ENCODE peak calls at places on chromosomes 11 and 22, in four cellular contexts. One of them, this sample, is unnamed.

GRCh38 chr11:19079643-19080440 is 19.3 kb upstream of the MRGPRX2 start:
- DNase-seq in fibroblast of the aortic adventitia: peak
- DNase-seq in MCF 10A: peak
- DNase-seq in fibroblast of lung: peak
- DNase-seq in this sample: peak

GRCh38 chr11:15158351-15159015 is 43.8 kb downstream of the INSC start:
- DNase-seq in fibroblast of the aortic adventitia: peak
- DNase-seq in MCF 10A: peak
- DNase-seq in fibroblast of lung: peak
- DNase-seq in this sample: peak

GRCh38 chr22:25900880-25901279 is 158.9 kb downstream of the MYO18B start:
- DNase-seq in fibroblast of the aortic adventitia: no peak
- DNase-seq in MCF 10A: no peak
- DNase-seq in fibroblast of lung: no peak
- DNase-seq in this sample: no peak

GRCh38 chr11:113248702-113249490 is 65.5 kb upstream of the TTC12 start:
- DNase-seq in fibroblast of the aortic adventitia: no peak
- DNase-seq in MCF 10A: no peak
- DNase-seq in fibroblast of lung: no peak
- DNase-seq in this sample: no peak

GRCh38 chr22:30730351-30730750 is 35.7 kb downstream of the OSBP2 start:
- DNase-seq in fibroblast of the aortic adventitia: no peak
- DNase-seq in MCF 10A: no peak
- DNase-seq in fibroblast of lung: no peak
- DNase-seq in this sample: no peak

GRCh38 chr11:9884601-9885000 is 220.7 kb downstream of the SWAP70 start:
- DNase-seq in fibroblast of the aortic adventitia: peak
- DNase-seq in MCF 10A: no peak
- DNase-seq in fibroblast of lung: peak
- DNase-seq in this sample: no peak

GRCh38 chr11:12433571-12434061 is 56.2 kb downstream of the PARVA start:
- DNase-seq in fibroblast of the aortic adventitia: peak
- DNase-seq in MCF 10A: no peak
- DNase-seq in fibroblast of lung: peak
- DNase-seq in this sample: peak

GRCh38 chr11:7341551-7341950 is 89.8 kb downstream of the SYT9 start:
- DNase-seq in fibroblast of the aortic adventitia: no peak
- DNase-seq in MCF 10A: no peak
- DNase-seq in fibroblast of lung: no peak
- DNase-seq in this sample: no peak

GRCh38 chr11:61083601-61084147 is 18.6 kb upstream of the CD5 start:
- DNase-seq in fibroblast of the aortic adventitia: no peak
- DNase-seq in MCF 10A: no peak
- DNase-seq in fibroblast of lung: no peak
- DNase-seq in this sample: no peak

GRCh38 chr11:118305726-118306125 is 1.2 kb downstream of the CD3E start:
- DNase-seq in fibroblast of the aortic adventitia: no peak
- DNase-seq in MCF 10A: no peak
- DNase-seq in fibroblast of lung: no peak
- DNase-seq in this sample: no peak

GRCh38 chr22:41075946-41076345 is 16.4 kb upstream of the EP300 start:
- DNase-seq in fibroblast of the aortic adventitia: peak
- DNase-seq in MCF 10A: no peak
- DNase-seq in fibroblast of lung: no peak
- DNase-seq in this sample: no peak

GRCh38 chr22:29780781-29781676 is 13.9 kb downstream of the UQCR10 start:
- DNase-seq in fibroblast of the aortic adventitia: peak
- DNase-seq in MCF 10A: peak
- DNase-seq in fibroblast of lung: peak
- DNase-seq in this sample: peak

GRCh38 chr11:130338667-130339066 is 23.9 kb upstream of the ZBTB44 start:
- DNase-seq in fibroblast of the aortic adventitia: no peak
- DNase-seq in MCF 10A: no peak
- DNase-seq in fibroblast of lung: no peak
- DNase-seq in this sample: no peak

GRCh38 chr11:42234381-42235035 is 775.1 kb upstream of the LRRC4C start:
- DNase-seq in fibroblast of the aortic adventitia: peak
- DNase-seq in MCF 10A: peak
- DNase-seq in fibroblast of lung: no peak
- DNase-seq in this sample: peak

GRCh38 chr11:488992-489391 is 18.1 kb downstream of the RNH1 start:
- DNase-seq in fibroblast of the aortic adventitia: no peak
- DNase-seq in MCF 10A: no peak
- DNase-seq in fibroblast of lung: no peak
- DNase-seq in this sample: no peak

GRCh38 chr22:46767249-46767985 is 5.0 kb downstream of the TBC1D22A start:
- DNase-seq in fibroblast of the aortic adventitia: no peak
- DNase-seq in MCF 10A: no peak
- DNase-seq in fibroblast of lung: no peak
- DNase-seq in this sample: no peak

GRCh38 chr11:3981084-3981633 is 113.4 kb upstream of the RRM1 start:
- DNase-seq in fibroblast of the aortic adventitia: no peak
- DNase-seq in MCF 10A: peak
- DNase-seq in fibroblast of lung: no peak
- DNase-seq in this sample: no peak

GRCh38 chr11:3982431-3982830 is 112.2 kb upstream of the RRM1 start:
- DNase-seq in fibroblast of the aortic adventitia: no peak
- DNase-seq in MCF 10A: no peak
- DNase-seq in fibroblast of lung: no peak
- DNase-seq in this sample: peak

GRCh38 chr11:3986301-3986700 is 108.3 kb upstream of the RRM1 start:
- DNase-seq in fibroblast of the aortic adventitia: no peak
- DNase-seq in MCF 10A: no peak
- DNase-seq in fibroblast of lung: no peak
- DNase-seq in this sample: no peak

GRCh38 chr11:3983101-3983500 is 111.5 kb upstream of the RRM1 start:
- DNase-seq in fibroblast of the aortic adventitia: no peak
- DNase-seq in MCF 10A: no peak
- DNase-seq in fibroblast of lung: no peak
- DNase-seq in this sample: no peak

GRCh38 chr11:3984896-3985295 is 109.7 kb upstream of the RRM1 start:
- DNase-seq in fibroblast of the aortic adventitia: no peak
- DNase-seq in MCF 10A: no peak
- DNase-seq in fibroblast of lung: peak
- DNase-seq in this sample: no peak
- TF ChIP-seq CTCF in fibroblast of the aortic adventitia: no peak
- TF ChIP-seq CTCF in MCF 10A: no peak
- TF ChIP-seq CTCF in fibroblast of lung: no peak
- TF ChIP-seq CTCF in this sample: no peak

GRCh38 chr11:83157755-83158473 is 983 bp downstream of the PCF11 start:
- DNase-seq in fibroblast of the aortic adventitia: peak
- DNase-seq in MCF 10A: peak
- DNase-seq in fibroblast of lung: peak
- DNase-seq in this sample: peak
- TF ChIP-seq CTCF in fibroblast of the aortic adventitia: no peak
- TF ChIP-seq CTCF in MCF 10A: no peak
- TF ChIP-seq CTCF in fibroblast of lung: no peak
- TF ChIP-seq CTCF in this sample: peak

DNA sequence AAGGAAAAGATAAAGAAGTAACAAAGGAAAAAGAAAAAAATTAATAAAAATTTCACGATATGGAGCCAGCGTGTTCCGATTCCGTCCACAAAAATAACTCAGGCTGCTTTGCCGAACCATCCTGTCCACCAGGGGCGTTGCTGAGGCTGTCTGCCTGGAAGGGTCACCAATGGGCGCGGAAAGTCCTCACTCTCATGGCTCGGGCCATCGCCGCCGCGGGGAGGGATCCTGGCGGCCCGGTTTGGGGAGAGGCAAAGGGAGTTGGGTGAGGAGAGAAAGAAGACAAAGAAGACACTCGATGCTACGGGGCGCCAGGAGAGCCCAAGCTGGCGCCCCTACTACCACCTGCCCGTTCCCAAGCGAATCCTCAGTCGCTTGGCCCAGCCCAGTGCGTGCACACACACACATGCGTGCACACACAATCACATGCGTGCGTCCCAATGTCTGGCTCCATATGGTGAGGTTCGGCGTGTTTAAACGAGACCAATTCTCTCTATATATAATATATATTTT is 5.6 kb upstream of the PYGM start:
- DNase-seq in fibroblast of the aortic adventitia: no peak
- DNase-seq in MCF 10A: no peak
- DNase-seq in fibroblast of lung: no peak
- DNase-seq in this sample: no peak
- TF ChIP-seq CTCF in fibroblast of the aortic adventitia: peak
- TF ChIP-seq CTCF in MCF 10A: no peak
- TF ChIP-seq CTCF in fibroblast of lung: no peak
- TF ChIP-seq CTCF in this sample: peak

GRCh38 chr11:30131535-30131934 is 99.3 kb upstream of the FSHB start:
- DNase-seq in fibroblast of the aortic adventitia: no peak
- DNase-seq in MCF 10A: no peak
- DNase-seq in fibroblast of lung: no peak
- DNase-seq in this sample: no peak
- TF ChIP-seq CTCF in fibroblast of the aortic adventitia: no peak
- TF ChIP-seq CTCF in MCF 10A: no peak
- TF ChIP-seq CTCF in fibroblast of lung: no peak
- TF ChIP-seq CTCF in this sample: no peak

GRCh38 chr11:86408845-86409244 is 34.2 kb downstream of the CCDC81 start:
- DNase-seq in fibroblast of the aortic adventitia: no peak
- DNase-seq in MCF 10A: peak
- DNase-seq in fibroblast of lung: peak
- DNase-seq in this sample: no peak
- TF ChIP-seq CTCF in fibroblast of the aortic adventitia: peak
- TF ChIP-seq CTCF in MCF 10A: peak
- TF ChIP-seq CTCF in fibroblast of lung: peak
- TF ChIP-seq CTCF in this sample: peak

DNA sequence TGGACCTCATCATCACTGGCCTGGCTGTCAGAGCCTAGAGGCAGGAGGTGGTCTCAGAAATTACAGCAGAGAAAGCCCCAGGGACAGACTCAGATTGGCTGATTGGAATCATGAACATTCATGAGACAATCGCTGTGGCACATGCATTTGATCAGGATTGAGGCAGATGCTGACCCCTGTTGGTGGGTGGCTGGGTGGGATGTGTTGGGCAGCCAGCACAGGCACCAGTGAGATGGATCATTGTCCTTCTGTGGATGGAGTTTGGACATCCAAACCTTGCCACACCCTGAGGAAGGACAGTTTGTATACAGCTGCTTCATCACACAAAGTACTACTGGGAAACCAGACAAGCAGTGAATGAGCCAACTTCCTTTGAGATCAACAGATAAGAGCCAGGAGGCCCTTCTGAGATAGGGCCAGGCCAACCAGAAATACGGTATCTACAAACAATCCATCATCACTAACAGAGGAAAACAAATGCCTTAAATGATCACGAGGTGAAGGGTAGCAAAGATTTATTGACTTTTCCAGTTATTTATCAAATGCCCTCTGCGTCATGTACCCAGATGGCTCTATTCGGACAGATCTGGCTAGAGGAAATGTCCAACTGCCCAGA is 17.3 kb downstream of the COMMD9 start:
- DNase-seq in fibroblast of the aortic adventitia: no peak
- DNase-seq in MCF 10A: no peak
- DNase-seq in fibroblast of lung: no peak
- DNase-seq in this sample: peak
- TF ChIP-seq CTCF in fibroblast of the aortic adventitia: peak
- TF ChIP-seq CTCF in MCF 10A: no peak
- TF ChIP-seq CTCF in fibroblast of lung: no peak
- TF ChIP-seq CTCF in this sample: peak

This sample was measured in HFFc6.